ENCODE peak calls at places on chromosomes 6 and 20, in six cellular contexts. One of them, this sample, is unnamed.

GRCh38 chr20:56628873-56629463 is at the start of gene TFAP2C:
- DNase-seq in effector memory CD4-positive, alpha-beta T cell: no peak
- DNase-seq in activated T-helper 1 cell treated with anti-CD3 and anti-CD28 coated beads, Interleukin-2, amount 50 U/mL, for 16 hours: no peak
- DNase-seq in NCI-H748 treated with DMSO at 0.1 percent for 48 hours: peak
- DNase-seq in DMS 273 treated with DMSO at 0.1 percent for 48 hours: peak
- DNase-seq in Jurkat, Clone E6-1: peak
- DNase-seq in this sample: no peak

GRCh38 chr20:14581731-14582130 is 244.3 kb upstream of the FLRT3 start:
- DNase-seq in Jurkat, Clone E6-1: no peak
- DNase-seq in activated T-helper 1 cell treated with anti-CD3 and anti-CD28 coated beads, Interleukin-2, amount 50 U/mL, for 16 hours: no peak
- DNase-seq in DMS 273 treated with DMSO at 0.1 percent for 48 hours: no peak
- DNase-seq in NCI-H748 treated with DMSO at 0.1 percent for 48 hours: no peak
- DNase-seq in effector memory CD4-positive, alpha-beta T cell: no peak
- DNase-seq in this sample: no peak

GRCh38 chr20:50491926-50492634 is 18.1 kb upstream of the PTPN1 start:
- DNase-seq in DMS 273 treated with DMSO at 0.1 percent for 48 hours: no peak
- DNase-seq in effector memory CD4-positive, alpha-beta T cell: no peak
- DNase-seq in Jurkat, Clone E6-1: no peak
- DNase-seq in activated T-helper 1 cell treated with anti-CD3 and anti-CD28 coated beads, Interleukin-2, amount 50 U/mL, for 16 hours: no peak
- DNase-seq in NCI-H748 treated with DMSO at 0.1 percent for 48 hours: no peak
- DNase-seq in this sample: no peak

GRCh38 chr20:36454664-36455427 is 86.5 kb upstream of the MYL9 start:
- DNase-seq in activated T-helper 1 cell treated with anti-CD3 and anti-CD28 coated beads, Interleukin-2, amount 50 U/mL, for 16 hours: no peak
- DNase-seq in NCI-H748 treated with DMSO at 0.1 percent for 48 hours: no peak
- DNase-seq in Jurkat, Clone E6-1: no peak
- DNase-seq in effector memory CD4-positive, alpha-beta T cell: no peak
- DNase-seq in DMS 273 treated with DMSO at 0.1 percent for 48 hours: no peak
- DNase-seq in this sample: no peak

GRCh38 chr6:110105296-110105695 is 74.2 kb downstream of the WASF1 start:
- DNase-seq in Jurkat, Clone E6-1: no peak
- DNase-seq in NCI-H748 treated with DMSO at 0.1 percent for 48 hours: no peak
- DNase-seq in effector memory CD4-positive, alpha-beta T cell: no peak
- DNase-seq in activated T-helper 1 cell treated with anti-CD3 and anti-CD28 coated beads, Interleukin-2, amount 50 U/mL, for 16 hours: no peak
- DNase-seq in DMS 273 treated with DMSO at 0.1 percent for 48 hours: no peak
- DNase-seq in this sample: no peak

GRCh38 chr6:43768983-43769525 is 957 bp upstream of the VEGFA start:
- DNase-seq in Jurkat, Clone E6-1: no peak
- DNase-seq in NCI-H748 treated with DMSO at 0.1 percent for 48 hours: no peak
- DNase-seq in DMS 273 treated with DMSO at 0.1 percent for 48 hours: peak
- DNase-seq in effector memory CD4-positive, alpha-beta T cell: no peak
- DNase-seq in activated T-helper 1 cell treated with anti-CD3 and anti-CD28 coated beads, Interleukin-2, amount 50 U/mL, for 16 hours: no peak
- DNase-seq in this sample: no peak

GRCh38 chr20:4008026-4008413 is 7.3 kb downstream of the RNF24 start:
- DNase-seq in DMS 273 treated with DMSO at 0.1 percent for 48 hours: no peak
- DNase-seq in effector memory CD4-positive, alpha-beta T cell: no peak
- DNase-seq in activated T-helper 1 cell treated with anti-CD3 and anti-CD28 coated beads, Interleukin-2, amount 50 U/mL, for 16 hours: no peak
- DNase-seq in NCI-H748 treated with DMSO at 0.1 percent for 48 hours: no peak
- DNase-seq in Jurkat, Clone E6-1: no peak
- DNase-seq in this sample: no peak

GRCh38 chr6:109523478-109523877 is 40.5 kb upstream of the ZBTB24 start:
- DNase-seq in Jurkat, Clone E6-1: no peak
- DNase-seq in effector memory CD4-positive, alpha-beta T cell: no peak
- DNase-seq in NCI-H748 treated with DMSO at 0.1 percent for 48 hours: no peak
- DNase-seq in activated T-helper 1 cell treated with anti-CD3 and anti-CD28 coated beads, Interleukin-2, amount 50 U/mL, for 16 hours: no peak
- DNase-seq in DMS 273 treated with DMSO at 0.1 percent for 48 hours: no peak
- DNase-seq in this sample: no peak

GRCh38 chr6:169939554-169940164 is 188.2 kb downstream of the ERMARD start:
- DNase-seq in Jurkat, Clone E6-1: no peak
- DNase-seq in activated T-helper 1 cell treated with anti-CD3 and anti-CD28 coated beads, Interleukin-2, amount 50 U/mL, for 16 hours: no peak
- DNase-seq in effector memory CD4-positive, alpha-beta T cell: no peak
- DNase-seq in DMS 273 treated with DMSO at 0.1 percent for 48 hours: no peak
- DNase-seq in NCI-H748 treated with DMSO at 0.1 percent for 48 hours: no peak
- DNase-seq in this sample: no peak

GRCh38 chr20:10927936-10928860 is 254.4 kb upstream of the JAG1 start:
- DNase-seq in DMS 273 treated with DMSO at 0.1 percent for 48 hours: no peak
- DNase-seq in Jurkat, Clone E6-1: no peak
- DNase-seq in activated T-helper 1 cell treated with anti-CD3 and anti-CD28 coated beads, Interleukin-2, amount 50 U/mL, for 16 hours: no peak
- DNase-seq in NCI-H748 treated with DMSO at 0.1 percent for 48 hours: no peak
- DNase-seq in effector memory CD4-positive, alpha-beta T cell: no peak
- DNase-seq in this sample: no peak

GRCh38 chr6:137832110-137832509 is 34.9 kb upstream of the TNFAIP3 start:
- DNase-seq in activated T-helper 1 cell treated with anti-CD3 and anti-CD28 coated beads, Interleukin-2, amount 50 U/mL, for 16 hours: no peak
- DNase-seq in Jurkat, Clone E6-1: no peak
- DNase-seq in effector memory CD4-positive, alpha-beta T cell: no peak
- DNase-seq in DMS 273 treated with DMSO at 0.1 percent for 48 hours: no peak
- DNase-seq in NCI-H748 treated with DMSO at 0.1 percent for 48 hours: no peak
- DNase-seq in this sample: no peak

GRCh38 chr6:117233146-117233545 is 32.2 kb upstream of the VGLL2 start:
- DNase-seq in NCI-H748 treated with DMSO at 0.1 percent for 48 hours: no peak
- DNase-seq in effector memory CD4-positive, alpha-beta T cell: no peak
- DNase-seq in Jurkat, Clone E6-1: no peak
- DNase-seq in DMS 273 treated with DMSO at 0.1 percent for 48 hours: no peak
- DNase-seq in activated T-helper 1 cell treated with anti-CD3 and anti-CD28 coated beads, Interleukin-2, amount 50 U/mL, for 16 hours: no peak
- DNase-seq in this sample: no peak

GRCh38 chr6:69825904-69826303 is 29.1 kb upstream of the LMBRD1 start:
- DNase-seq in NCI-H748 treated with DMSO at 0.1 percent for 48 hours: no peak
- DNase-seq in DMS 273 treated with DMSO at 0.1 percent for 48 hours: no peak
- DNase-seq in activated T-helper 1 cell treated with anti-CD3 and anti-CD28 coated beads, Interleukin-2, amount 50 U/mL, for 16 hours: no peak
- DNase-seq in Jurkat, Clone E6-1: no peak
- DNase-seq in effector memory CD4-positive, alpha-beta T cell: no peak
- DNase-seq in this sample: no peak

GRCh38 chr6:74249658-74250057 is 553.7 kb downstream of the CD109 start:
- DNase-seq in NCI-H748 treated with DMSO at 0.1 percent for 48 hours: no peak
- DNase-seq in DMS 273 treated with DMSO at 0.1 percent for 48 hours: no peak
- DNase-seq in activated T-helper 1 cell treated with anti-CD3 and anti-CD28 coated beads, Interleukin-2, amount 50 U/mL, for 16 hours: no peak
- DNase-seq in Jurkat, Clone E6-1: no peak
- DNase-seq in effector memory CD4-positive, alpha-beta T cell: no peak
- DNase-seq in this sample: no peak

GRCh38 chr20:62726716-62727583 is 18.3 kb downstream of the NTSR1 start:
- DNase-seq in activated T-helper 1 cell treated with anti-CD3 and anti-CD28 coated beads, Interleukin-2, amount 50 U/mL, for 16 hours: no peak
- DNase-seq in Jurkat, Clone E6-1: no peak
- DNase-seq in DMS 273 treated with DMSO at 0.1 percent for 48 hours: no peak
- DNase-seq in NCI-H748 treated with DMSO at 0.1 percent for 48 hours: no peak
- DNase-seq in effector memory CD4-positive, alpha-beta T cell: no peak
- DNase-seq in this sample: no peak

GRCh38 chr20:458766-459165 is 3.6 kb downstream of the TBC1D20 start:
- DNase-seq in DMS 273 treated with DMSO at 0.1 percent for 48 hours: no peak
- DNase-seq in Jurkat, Clone E6-1: no peak
- DNase-seq in NCI-H748 treated with DMSO at 0.1 percent for 48 hours: no peak
- DNase-seq in activated T-helper 1 cell treated with anti-CD3 and anti-CD28 coated beads, Interleukin-2, amount 50 U/mL, for 16 hours: no peak
- DNase-seq in effector memory CD4-positive, alpha-beta T cell: no peak
- DNase-seq in this sample: no peak

GRCh38 chr6:72580281-72580940 is 41.5 kb upstream of the KCNQ5 start:
- DNase-seq in Jurkat, Clone E6-1: peak
- DNase-seq in DMS 273 treated with DMSO at 0.1 percent for 48 hours: peak
- DNase-seq in effector memory CD4-positive, alpha-beta T cell: no peak
- DNase-seq in NCI-H748 treated with DMSO at 0.1 percent for 48 hours: peak
- DNase-seq in activated T-helper 1 cell treated with anti-CD3 and anti-CD28 coated beads, Interleukin-2, amount 50 U/mL, for 16 hours: no peak
- DNase-seq in this sample: peak

GRCh38 chr20:44182863-44183262 is 4.1 kb downstream of the JPH2 start:
- DNase-seq in activated T-helper 1 cell treated with anti-CD3 and anti-CD28 coated beads, Interleukin-2, amount 50 U/mL, for 16 hours: no peak
- DNase-seq in DMS 273 treated with DMSO at 0.1 percent for 48 hours: no peak
- DNase-seq in NCI-H748 treated with DMSO at 0.1 percent for 48 hours: no peak
- DNase-seq in Jurkat, Clone E6-1: no peak
- DNase-seq in effector memory CD4-positive, alpha-beta T cell: no peak
- DNase-seq in this sample: no peak

GRCh38 chr20:4067600-4068261 is 52.4 kb upstream of the RNF24 start:
- DNase-seq in activated T-helper 1 cell treated with anti-CD3 and anti-CD28 coated beads, Interleukin-2, amount 50 U/mL, for 16 hours: no peak
- DNase-seq in NCI-H748 treated with DMSO at 0.1 percent for 48 hours: no peak
- DNase-seq in DMS 273 treated with DMSO at 0.1 percent for 48 hours: no peak
- DNase-seq in effector memory CD4-positive, alpha-beta T cell: no peak
- DNase-seq in Jurkat, Clone E6-1: no peak
- DNase-seq in this sample: no peak

GRCh38 chr20:1838479-1839279 is 56.5 kb upstream of the SIRPA start:
- DNase-seq in Jurkat, Clone E6-1: no peak
- DNase-seq in DMS 273 treated with DMSO at 0.1 percent for 48 hours: no peak
- DNase-seq in effector memory CD4-positive, alpha-beta T cell: no peak
- DNase-seq in NCI-H748 treated with DMSO at 0.1 percent for 48 hours: peak
- DNase-seq in activated T-helper 1 cell treated with anti-CD3 and anti-CD28 coated beads, Interleukin-2, amount 50 U/mL, for 16 hours: no peak
- DNase-seq in this sample: no peak

GRCh38 chr6:159959976-159960384 is 8.9 kb upstream of the IGF2R start:
- DNase-seq in Jurkat, Clone E6-1: no peak
- DNase-seq in DMS 273 treated with DMSO at 0.1 percent for 48 hours: no peak
- DNase-seq in NCI-H748 treated with DMSO at 0.1 percent for 48 hours: no peak
- DNase-seq in effector memory CD4-positive, alpha-beta T cell: no peak
- DNase-seq in activated T-helper 1 cell treated with anti-CD3 and anti-CD28 coated beads, Interleukin-2, amount 50 U/mL, for 16 hours: no peak
- DNase-seq in this sample: no peak